ENCODE peak calls at places on chromosomes 13 and 19, in four cellular contexts. N is kidney, L is RWPE1, O is lung. Y is an unnamed sample.

GRCh38 chr19:3880471-3881271 is at the start of gene ATCAY:
- DNase-seq in N (no peak), L (no peak), O (no peak), Y (no peak)

GRCh38 chr19:55642153-55643002 is 1.1 kb upstream of the ZNF581 start:
- DNase-seq in N (peak), L (no peak), O (no peak), Y (peak)

GRCh38 chr13:50801087-50801931 is 42.2 kb downstream of the DLEU7 start:
- DNase-seq in N (no peak), L (peak), O (peak), Y (peak)

GRCh38 chr13:45156565-45157361 is 36.5 kb downstream of the GTF2F2 start:
- DNase-seq in N (no peak), L (no peak), O (no peak), Y (no peak)

GRCh38 chr13:106139407-106139806 is 396.1 kb downstream of the EFNB2 start:
- DNase-seq in N (no peak), L (peak), O (no peak), Y (no peak)

GRCh38 chr13:113304121-113304520 is 7.1 kb downstream of the LAMP1 start:
- DNase-seq in N (no peak), L (no peak), O (no peak), Y (no peak)

GRCh38 chr13:45615501-45616101 is at the start of gene ERICH6B:
- DNase-seq in N (peak), L (no peak), O (no peak), Y (peak)

GRCh38 chr13:76383671-76384461 is 502.3 kb downstream of the KCTD12 start:
- DNase-seq in N (no peak), L (peak), O (peak), Y (no peak)

GRCh38 chr13:46160474-46161066 is 21.4 kb downstream of the LCP1 start:
- DNase-seq in N (no peak), L (peak), O (no peak), Y (peak)

GRCh38 chr13:43005460-43006236 is 13.6 kb upstream of the EPSTI1 start:
- DNase-seq in N (no peak), L (peak), O (no peak), Y (no peak)

GRCh38 chr13:30418075-30418715 is 4.1 kb upstream of the UBE2L5 start:
- DNase-seq in N (no peak), L (no peak), O (no peak), Y (no peak)

GRCh38 chr13:114031631-114032030 is 57.8 kb upstream of the C13orf46 start:
- DNase-seq in N (no peak), L (no peak), O (no peak), Y (no peak)

GRCh38 chr19:17859533-17860330 is at the start of gene RPL18A:
- DNase-seq in N (peak), L (peak), O (peak), Y (peak)

GRCh38 chr13:44974056-44974798 is 15.0 kb downstream of the NUFIP1 start:
- DNase-seq in N (no peak), L (no peak), O (peak), Y (peak)

Y was measured in thyroid gland.